ENCODE peak calls at places on chromosomes 5 and 9, in ten cellular contexts. Z is Peyer's patch, V is uterus, M is suprapubic skin, S is spleen, B is heart left ventricle, W is tibial nerve, P is sigmoid colon, F is breast epithelium, I is transverse colon. X is an unnamed sample. For H3K4me1, the result is how much of the 10 kb centered on the place peaks cover.

GRCh38 chr5:126808619-126809018 is 31.7 kb downstream of the LMNB1 start:
- DNase-seq in Z (no peak), V (no peak), M (no peak), S (no peak), B (no peak), W (no peak), P (no peak), F (no peak), I (no peak), X (no peak)

GRCh38 chr9:133058550-133059320 is 3.0 kb upstream of the CEL start:
- DNase-seq in Z (no peak), V (no peak), M (no peak), S (no peak), B (no peak), W (no peak), P (no peak), F (no peak), I (no peak), X (no peak)

GRCh38 chr9:132214027-132214622 is 52.3 kb downstream of the NTNG2 start:
- DNase-seq in Z (no peak), V (peak), M (no peak), S (no peak), B (peak), W (peak), P (peak), F (no peak), I (no peak), X (peak)

GRCh38 chr5:4252322-4252721 is 656.7 kb downstream of the IRX1 start:
- DNase-seq in Z (no peak), V (no peak), M (no peak), S (no peak), B (no peak), W (no peak), P (no peak), F (no peak), I (no peak), X (peak)

GRCh38 chr5:54296386-54296785 is 14.0 kb downstream of the ARL15 start:
- DNase-seq in Z (no peak), V (no peak), M (no peak), S (no peak), B (peak), W (no peak), P (no peak), F (peak), I (peak), X (peak)

GRCh38 chr9:129610473-129611301 is 10.2 kb downstream of the C9orf50 start:
- DNase-seq in Z (peak), V (peak), M (peak), S (peak), B (peak), W (peak), P (peak), F (peak), I (peak), X (no peak)

GRCh38 chr5:154163327-154163997 is 27.1 kb upstream of the GALNT10 start:
- DNase-seq in Z (no peak), V (no peak), M (no peak), S (no peak), B (no peak), W (no peak), P (no peak), F (no peak), I (no peak), X (no peak)

GRCh38 chr5:127089206-127089605 is 15.9 kb upstream of the C5orf63 start:
- DNase-seq in Z (no peak), V (no peak), M (no peak), S (no peak), B (no peak), W (no peak), P (no peak), F (no peak), I (no peak), X (peak)

GRCh38 chr5:109479260-109479860 is 69.6 kb upstream of the PJA2 start:
- DNase-seq in Z (no peak), V (no peak), M (no peak), S (no peak), B (no peak), W (no peak), P (no peak), F (no peak), I (no peak), X (no peak)

GRCh38 chr5:133985540-133986180 is 17.2 kb upstream of the C5orf15 start:
- DNase-seq in Z (no peak), V (no peak), M (no peak), S (no peak), B (no peak), W (no peak), P (no peak), F (no peak), I (no peak), X (no peak)

GRCh38 chr5:133978943-133979342 is 10.5 kb upstream of the C5orf15 start:
- DNase-seq in Z (no peak), V (no peak), M (no peak), S (no peak), B (no peak), W (no peak), P (no peak), F (no peak), I (no peak), X (no peak)

GRCh38 chr5:133981714-133982113 is 13.3 kb upstream of the C5orf15 start:
- DNase-seq in Z (no peak), V (no peak), M (no peak), S (no peak), B (no peak), W (no peak), P (no peak), F (no peak), I (no peak), X (no peak)

GRCh38 chr5:133980652-133981051 is 12.2 kb upstream of the C5orf15 start:
- DNase-seq in Z (no peak), V (no peak), M (no peak), S (no peak), B (no peak), W (no peak), P (no peak), F (no peak), I (no peak), X (no peak)

GRCh38 chr5:133983674-133984073 is 15.2 kb upstream of the C5orf15 start:
- DNase-seq in Z (no peak), V (no peak), M (no peak), S (no peak), B (no peak), W (no peak), P (no peak), F (no peak), I (no peak), X (no peak)
- TF ChIP-seq POLR2A in Z (no peak), V (no peak), M (no peak), S (no peak), B (no peak), W (no peak), P (no peak), F (no peak), I (no peak), X (no peak)

DNA sequence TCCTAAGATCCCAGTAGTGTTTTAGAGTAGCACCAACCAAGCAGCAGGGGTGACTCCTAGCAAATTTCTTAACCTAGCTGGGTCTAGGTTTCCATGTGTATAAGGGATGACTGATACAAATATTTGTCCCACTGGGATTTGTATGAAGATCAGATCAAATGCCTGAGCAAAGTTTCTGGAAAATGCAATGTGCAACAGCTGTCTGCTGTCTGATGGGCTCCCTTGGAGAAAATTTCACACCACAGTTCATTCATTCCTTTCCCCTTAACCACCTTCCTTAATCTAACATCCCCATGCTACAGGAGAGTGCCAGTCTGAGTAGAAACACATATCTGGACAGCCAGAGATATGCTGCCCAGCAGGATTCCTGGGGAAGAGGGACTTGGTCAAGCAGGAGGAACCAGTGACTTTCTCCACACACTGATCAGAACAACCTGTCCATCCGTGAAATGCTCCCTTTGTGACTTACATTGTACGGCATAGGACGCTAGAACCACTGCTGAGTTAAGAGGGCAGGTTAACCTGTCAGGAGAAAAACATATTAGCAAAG is 53.3 kb downstream of the PTPN3 start:
- DNase-seq in Z (no peak), V (no peak), M (no peak), S (no peak), B (no peak), W (no peak), P (no peak), F (no peak), I (no peak), X (no peak)
- H3K4me1 ChIP-seq in Z (under half), V (under half), M (under half), S (under half), B (under half), W (under half), P (under half), F (under half), I (under half), X (under half)

GRCh38 chr5:98927988-98928801 is 612 bp downstream of the CHD1 start:
- DNase-seq in Z (peak), V (peak), M (peak), S (no peak), B (peak), W (peak), P (peak), F (peak), I (peak), X (peak)

GRCh38 chr5:98929982-98930355 is 1.2 kb upstream of the CHD1 start:
- DNase-seq in Z (no peak), V (no peak), M (no peak), S (no peak), B (no peak), W (peak), P (no peak), F (no peak), I (peak), X (no peak)

GRCh38 chr5:98928802-98929122 is at the start of gene CHD1:
- DNase-seq in Z (peak), V (peak), M (peak), S (peak), B (peak), W (peak), P (peak), F (peak), I (peak), X (peak)

GRCh38 chr5:98930972-98931762 is 2.4 kb upstream of the CHD1 start:
- DNase-seq in Z (no peak), V (no peak), M (no peak), S (no peak), B (no peak), W (no peak), P (no peak), F (no peak), I (no peak), X (no peak)

DNA sequence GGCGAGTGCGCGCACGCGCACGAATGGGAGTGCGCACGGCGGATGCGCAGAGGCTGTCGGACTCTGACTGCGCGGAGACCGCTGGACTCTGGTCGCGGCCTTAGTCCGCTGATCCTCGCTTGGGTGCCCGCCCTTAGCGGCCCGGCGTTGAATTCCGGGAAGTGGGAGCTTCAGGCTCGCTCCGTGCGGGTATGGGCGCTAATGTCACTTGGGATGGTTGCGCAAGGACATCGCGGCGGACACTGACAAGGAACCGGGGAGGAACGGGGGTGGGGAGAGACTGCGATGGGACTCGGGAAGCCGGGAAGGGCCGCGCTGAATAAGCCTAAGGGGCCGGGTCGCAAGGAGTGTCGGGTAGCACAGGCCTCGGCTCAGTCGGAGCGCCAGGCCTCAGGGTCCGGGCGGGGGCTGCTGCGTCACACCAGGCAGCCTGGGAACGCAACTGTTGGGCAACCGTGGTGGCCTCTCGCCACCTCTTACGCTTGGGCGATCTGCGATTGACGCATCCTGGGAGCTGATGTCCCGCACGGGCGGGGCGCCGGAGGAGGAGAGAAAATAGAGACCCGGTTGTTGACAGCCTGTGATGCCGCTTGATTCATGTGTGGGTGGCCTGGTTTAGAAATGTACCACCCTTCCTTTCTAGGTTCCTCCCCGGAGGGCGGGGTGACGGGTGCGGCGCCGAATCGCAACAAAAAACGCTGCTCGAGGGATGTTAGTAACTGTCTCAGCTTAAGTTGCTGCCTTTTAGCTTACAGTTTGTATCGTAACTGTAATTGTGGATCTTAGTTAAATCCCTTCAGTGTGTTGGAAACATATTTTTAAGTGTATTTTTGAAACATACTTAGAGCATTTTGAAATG is 545 bp upstream of the CHD1 start:
- DNase-seq in Z (peak), V (peak), M (peak), S (peak), B (peak), W (peak), P (peak), F (peak), I (peak), X (peak)
- TF ChIP-seq POLR2A in Z (peak), V (peak), M (peak), S (peak), B (peak), W (peak), P (peak), F (peak), I (peak), X (peak)

GRCh38 chr5:149172709-149173505 is 31.6 kb downstream of the ABLIM3 start:
- DNase-seq in Z (no peak), V (no peak), M (no peak), S (no peak), B (no peak), W (no peak), P (no peak), F (no peak), I (no peak), X (no peak)

GRCh38 chr5:149172261-149172660 is 31.0 kb downstream of the ABLIM3 start:
- DNase-seq in Z (no peak), V (no peak), M (no peak), S (no peak), B (no peak), W (no peak), P (no peak), F (no peak), I (no peak), X (no peak)

GRCh38 chr5:149166591-149167100 is 25.4 kb downstream of the ABLIM3 start:
- DNase-seq in Z (no peak), V (no peak), M (no peak), S (no peak), B (no peak), W (no peak), P (no peak), F (no peak), I (no peak), X (no peak)

GRCh38 chr5:149168276-149168675 is 27.0 kb downstream of the ABLIM3 start:
- DNase-seq in Z (no peak), V (no peak), M (no peak), S (no peak), B (no peak), W (no peak), P (no peak), F (no peak), I (no peak), X (no peak)

GRCh38 chr5:149170292-149170691 is 29.0 kb downstream of the ABLIM3 start:
- DNase-seq in Z (no peak), V (no peak), M (no peak), S (no peak), B (no peak), W (no peak), P (no peak), F (no peak), I (no peak), X (no peak)
- H3K4me1 ChIP-seq in Z (under half), V (under half), M (under half), S (under half), B (under half), W (under half), P (under half), F (under half), I (under half), X (under half)

GRCh38 chr9:33446507-33447403 is 638 bp downstream of the AQP3 start:
- DNase-seq in Z (peak), V (peak), M (no peak), S (no peak), B (peak), W (no peak), P (no peak), F (no peak), I (peak), X (no peak)
- TF ChIP-seq POLR2A in Z (no peak), V (no peak), M (no peak), S (no peak), B (peak), W (no peak), P (no peak), F (no peak), I (no peak), X (no peak)

DNA sequence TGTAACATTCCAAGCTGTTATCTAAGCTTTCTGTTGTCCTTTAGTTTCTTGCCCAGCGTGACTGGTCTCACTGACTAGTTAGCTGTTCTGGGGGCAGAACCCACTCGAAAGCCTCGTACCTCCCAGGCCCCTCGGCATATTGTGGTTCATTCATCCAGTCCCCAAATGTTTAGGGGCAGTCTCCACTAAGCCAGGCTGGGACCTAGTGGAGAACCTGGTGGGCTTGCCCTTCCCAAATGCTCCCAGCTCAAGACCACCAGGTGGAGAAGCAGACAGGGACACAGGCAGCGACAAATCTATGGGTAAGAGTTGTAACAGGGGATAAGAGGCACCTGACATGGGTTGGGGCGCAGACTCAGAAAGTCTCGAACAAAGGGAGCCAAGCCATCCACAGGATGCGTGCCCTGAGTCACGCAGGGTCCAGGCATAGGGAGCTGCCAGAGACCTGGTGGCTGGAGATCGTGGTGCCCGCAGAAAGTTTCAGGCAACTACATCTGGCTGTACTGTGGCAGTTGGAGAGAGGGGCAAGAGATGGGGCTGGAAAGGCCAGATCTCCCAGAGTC is 851 bp upstream of the EEIG1 start:
- DNase-seq in Z (no peak), V (no peak), M (no peak), S (no peak), B (peak), W (no peak), P (no peak), F (no peak), I (no peak), X (no peak)
- H3K4me1 ChIP-seq in Z (under half), V (under half), M (half or more), S (under half), B (under half), W (under half), P (under half), F (under half), I (under half), X (under half)

GRCh38 chr9:94921656-94922055 is 195.2 kb downstream of the AOPEP start:
- DNase-seq in Z (no peak), V (no peak), M (no peak), S (no peak), B (peak), W (no peak), P (no peak), F (no peak), I (no peak), X (no peak)

GRCh38 chr9:94922098-94922607 is 195.7 kb downstream of the AOPEP start:
- DNase-seq in Z (no peak), V (peak), M (no peak), S (no peak), B (peak), W (peak), P (peak), F (no peak), I (no peak), X (no peak)

GRCh38 chr9:94919376-94920098 is 193.0 kb downstream of the AOPEP start:
- DNase-seq in Z (no peak), V (peak), M (peak), S (no peak), B (no peak), W (no peak), P (peak), F (no peak), I (no peak), X (no peak)

GRCh38 chr9:94920439-94920951 is 194.0 kb downstream of the AOPEP start:
- DNase-seq in Z (no peak), V (peak), M (no peak), S (no peak), B (peak), W (peak), P (peak), F (no peak), I (peak), X (no peak)

DNA sequence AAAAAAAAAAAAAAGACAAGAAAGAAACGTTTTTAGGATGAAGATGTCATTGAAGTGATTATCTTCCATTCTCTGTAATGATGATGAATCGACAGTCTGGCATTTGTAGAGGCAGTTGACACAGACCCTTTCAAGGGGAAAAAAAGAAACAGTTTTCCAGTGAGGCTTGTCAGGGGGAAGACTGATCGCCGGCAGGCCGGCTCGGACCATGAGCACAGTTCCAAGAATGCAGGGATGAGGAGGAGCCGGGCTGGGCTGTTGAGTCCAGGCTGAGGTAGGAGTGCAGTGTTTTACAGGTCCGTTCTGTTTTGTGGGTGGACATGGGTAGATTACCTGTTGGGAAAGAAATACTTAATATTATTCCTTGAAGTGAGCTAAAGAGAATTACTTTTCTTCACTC is 194.6 kb downstream of the AOPEP start:
- DNase-seq in Z (no peak), V (peak), M (no peak), S (no peak), B (peak), W (no peak), P (peak), F (no peak), I (no peak), X (no peak)
- TF ChIP-seq POLR2A in Z (no peak), V (no peak), M (no peak), S (no peak), B (no peak), W (no peak), P (no peak), F (no peak), I (no peak), X (no peak)

X was measured in esophagus muscularis mucosa.